ENCODE peak calls at places on chromosomes 5 and 9, in nine cellular contexts. One of them, this sample, is unnamed.

GRCh38 chr5:135743684-135744083 is 90.8 kb upstream of the SLC25A48 start:
- DNase-seq in lung microvascular endothelial cell: no peak
- DNase-seq in NAMALWA: no peak
- DNase-seq in right cardiac atrium: no peak
- DNase-seq in LoVo: no peak
- DNase-seq in AG09309: no peak
- DNase-seq in NCI-H69: no peak
- DNase-seq in mucosa of descending colon: no peak
- DNase-seq in T47D: no peak
- DNase-seq in this sample: no peak

GRCh38 chr5:122436615-122437014 is 124.6 kb downstream of the SNCAIP start:
- DNase-seq in lung microvascular endothelial cell: no peak
- DNase-seq in NAMALWA: no peak
- DNase-seq in right cardiac atrium: no peak
- DNase-seq in LoVo: no peak
- DNase-seq in AG09309: no peak
- DNase-seq in NCI-H69: peak; percentile 78
- DNase-seq in mucosa of descending colon: no peak
- DNase-seq in T47D: no peak
- DNase-seq in this sample: no peak

GRCh38 chr5:32096891-32097592 is 77.1 kb downstream of the GOLPH3 start:
- DNase-seq in lung microvascular endothelial cell: peak; percentile 19
- DNase-seq in NAMALWA: no peak
- DNase-seq in right cardiac atrium: no peak
- DNase-seq in LoVo: no peak
- DNase-seq in AG09309: no peak
- DNase-seq in NCI-H69: peak; percentile 34
- DNase-seq in mucosa of descending colon: no peak
- DNase-seq in T47D: no peak
- DNase-seq in this sample: no peak

GRCh38 chr5:81751836-81752643 is 1.1 kb upstream of the SSBP2 start:
- DNase-seq in lung microvascular endothelial cell: no peak
- DNase-seq in NAMALWA: no peak
- DNase-seq in right cardiac atrium: peak; percentile 79
- DNase-seq in LoVo: no peak
- DNase-seq in AG09309: no peak
- DNase-seq in NCI-H69: peak; percentile 59
- DNase-seq in mucosa of descending colon: no peak
- DNase-seq in T47D: peak; percentile 31
- DNase-seq in this sample: no peak

GRCh38 chr9:125886365-125886764 is 139.2 kb downstream of the PBX3 start:
- DNase-seq in lung microvascular endothelial cell: no peak
- DNase-seq in NAMALWA: no peak
- DNase-seq in right cardiac atrium: no peak
- DNase-seq in LoVo: no peak
- DNase-seq in AG09309: no peak
- DNase-seq in NCI-H69: peak; percentile 81
- DNase-seq in mucosa of descending colon: no peak
- DNase-seq in T47D: no peak
- DNase-seq in this sample: no peak

GRCh38 chr5:127871448-127872153 is 168.4 kb downstream of the CCDC192 start:
- DNase-seq in lung microvascular endothelial cell: peak; percentile 90
- DNase-seq in NAMALWA: no peak
- DNase-seq in right cardiac atrium: no peak
- DNase-seq in LoVo: no peak
- DNase-seq in AG09309: no peak
- DNase-seq in NCI-H69: no peak
- DNase-seq in mucosa of descending colon: no peak
- DNase-seq in T47D: no peak
- DNase-seq in this sample: no peak

GRCh38 chr5:171162165-171162564 is 146.9 kb upstream of the TLX3 start:
- DNase-seq in lung microvascular endothelial cell: no peak
- DNase-seq in NAMALWA: no peak
- DNase-seq in right cardiac atrium: no peak
- DNase-seq in LoVo: no peak
- DNase-seq in AG09309: no peak
- DNase-seq in NCI-H69: peak; percentile 87
- DNase-seq in mucosa of descending colon: no peak
- DNase-seq in T47D: no peak
- DNase-seq in this sample: no peak

GRCh38 chr5:130666462-130666861 is 498.6 kb downstream of the HINT1 start:
- DNase-seq in lung microvascular endothelial cell: no peak
- DNase-seq in NAMALWA: no peak
- DNase-seq in right cardiac atrium: no peak
- DNase-seq in LoVo: no peak
- DNase-seq in AG09309: no peak
- DNase-seq in NCI-H69: no peak
- DNase-seq in mucosa of descending colon: no peak
- DNase-seq in T47D: no peak
- DNase-seq in this sample: no peak

GRCh38 chr9:123960965-123961364 is 31.0 kb upstream of the DENND1A start:
- DNase-seq in lung microvascular endothelial cell: no peak
- DNase-seq in NAMALWA: no peak
- DNase-seq in right cardiac atrium: no peak
- DNase-seq in LoVo: no peak
- DNase-seq in AG09309: no peak
- DNase-seq in NCI-H69: peak; percentile 14
- DNase-seq in mucosa of descending colon: no peak
- DNase-seq in T47D: peak; percentile 64
- DNase-seq in this sample: no peak

GRCh38 chr5:170216262-170216864 is 16.4 kb upstream of the C5orf58 start:
- DNase-seq in lung microvascular endothelial cell: peak; percentile 73
- DNase-seq in NAMALWA: peak; percentile 58
- DNase-seq in right cardiac atrium: no peak
- DNase-seq in LoVo: peak; percentile 5
- DNase-seq in AG09309: peak; percentile 42
- DNase-seq in NCI-H69: peak; percentile 85
- DNase-seq in mucosa of descending colon: no peak
- DNase-seq in T47D: peak; percentile 55
- DNase-seq in this sample: no peak

This sample was measured in Peyer's patch.